ENCODE peak calls at places on chromosomes 6 and 20, in four cellular contexts. K, E, W and G are unnamed samples.

GRCh38 chr6:138410972-138411667 is 7.1 kb downstream of the HEBP2 start:
- DNase-seq in K (no peak), E (no peak), W (no peak), G (no peak)

GRCh38 chr20:50346372-50347347 is 156.0 kb downstream of the CEBPB start:
- DNase-seq in K (no peak), E (no peak), W (no peak), G (no peak)

GRCh38 chr6:32977953-32978324 is 9.5 kb downstream of the BRD2 start:
- DNase-seq in K (no peak), E (no peak), W (no peak), G (no peak)

GRCh38 chr6:145148392-145149175 is 586.7 kb downstream of the EPM2A start:
- DNase-seq in K (peak; percentile 36), E (peak; percentile 2), W (no peak), G (peak; percentile 1)

GRCh38 chr6:142760152-142760551 is 184.8 kb downstream of the HIVEP2 start:
- DNase-seq in K (no peak), E (no peak), W (no peak), G (no peak)

GRCh38 chr6:37276916-37277509 is 19.1 kb upstream of the TMEM217 start:
- DNase-seq in K (no peak), E (no peak), W (no peak), G (no peak)

GRCh38 chr20:24831232-24831631 is 117.8 kb upstream of the CST7 start:
- DNase-seq in K (no peak), E (no peak), W (no peak), G (no peak)

GRCh38 chr20:2151805-2152727 is 50.4 kb downstream of the STK35 start:
- DNase-seq in K (no peak), E (no peak), W (no peak), G (no peak)

GRCh38 chr6:154548130-154548830 is 37.8 kb upstream of the CNKSR3 start:
- DNase-seq in K (no peak), E (no peak), W (no peak), G (no peak)

GRCh38 chr6:41894366-41895299 is 542 bp downstream of the USP49 start:
- DNase-seq in K (no peak), E (no peak), W (peak; percentile 45), G (no peak)

GRCh38 chr20:44457016-44457415 is 18.7 kb upstream of the TTPAL start:
- DNase-seq in K (no peak), E (no peak), W (peak; percentile 52), G (no peak)

GRCh38 chr6:16909599-16910360 is 148.5 kb upstream of the ATXN1 start:
- DNase-seq in K (no peak), E (no peak), W (no peak), G (no peak)

GRCh38 chr20:36240076-36240475 is 3.8 kb downstream of the AAR2 start:
- DNase-seq in K (no peak), E (no peak), W (no peak), G (no peak)

GRCh38 chr20:25389858-25390537 is 637 bp downstream of the ABHD12 start:
- DNase-seq in K (no peak), E (peak; percentile 31), W (peak; percentile 52), G (no peak)

GRCh38 chr6:135382182-135382628 is 115.3 kb downstream of the AHI1 start:
- DNase-seq in K (no peak), E (no peak), W (no peak), G (peak; percentile 37)

GRCh38 chr6:127026247-127026646 is 92.2 kb upstream of the RSPO3 start:
- DNase-seq in K (no peak), E (peak; percentile 11), W (no peak), G (no peak)

GRCh38 chr20:36644713-36645109 is 1.3 kb downstream of the SLA2 start:
- DNase-seq in K (no peak), E (no peak), W (no peak), G (no peak)

GRCh38 chr6:161748535-161749386 is 474.9 kb upstream of the AGPAT4 start:
- DNase-seq in K (peak; percentile 28), E (peak; percentile 15), W (peak; percentile 68), G (no peak)

GRCh38 chr6:20200761-20201160 is 11.5 kb downstream of the MBOAT1 start:
- DNase-seq in K (no peak), E (no peak), W (peak; percentile 33), G (no peak)

DNA sequence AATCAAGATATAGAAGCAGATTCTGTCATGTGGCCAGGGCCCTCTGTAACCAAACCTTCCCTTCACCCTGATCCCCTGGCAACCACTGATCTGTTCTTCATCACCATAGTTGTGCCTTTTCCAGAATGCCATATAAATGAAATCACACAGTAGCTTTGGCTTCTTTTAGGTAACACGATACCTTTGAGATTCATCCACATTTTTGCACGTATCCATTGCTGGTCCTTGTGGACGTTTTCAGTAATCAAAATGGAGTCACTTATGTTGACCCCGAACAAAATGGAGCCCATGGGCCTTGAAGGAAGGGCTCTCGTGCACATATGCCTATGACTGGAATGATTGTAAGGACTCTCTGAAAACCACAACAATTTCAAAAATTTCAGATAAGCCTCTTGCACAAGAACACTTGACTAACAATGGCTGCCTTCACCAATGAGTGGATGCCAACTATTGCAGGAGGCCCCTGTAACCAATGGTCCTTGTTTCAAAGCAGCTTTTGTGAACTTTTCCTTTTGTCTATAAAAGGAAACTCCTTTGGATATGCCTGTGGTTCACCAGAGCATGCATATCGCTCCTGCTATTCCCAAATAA is 84.3 kb upstream of the RALY start:
- DNase-seq in K (peak; percentile 99), E (peak; percentile 23), W (no peak), G (no peak)
- H3K4me2 ChIP-seq in K (peak overlapping the region; percentile 28), E (peak overlapping the region; percentile 6), W (no peak overlapping the region), G (no peak overlapping the region)

GRCh38 chr6:35518566-35519312 is 6.0 kb upstream of the TULP1 start:
- DNase-seq in K (no peak), E (no peak), W (no peak), G (no peak)
- TF ChIP-seq POLR2AphosphoS2 in K (no peak), E (no peak), W (no peak), G (no peak)

DNA sequence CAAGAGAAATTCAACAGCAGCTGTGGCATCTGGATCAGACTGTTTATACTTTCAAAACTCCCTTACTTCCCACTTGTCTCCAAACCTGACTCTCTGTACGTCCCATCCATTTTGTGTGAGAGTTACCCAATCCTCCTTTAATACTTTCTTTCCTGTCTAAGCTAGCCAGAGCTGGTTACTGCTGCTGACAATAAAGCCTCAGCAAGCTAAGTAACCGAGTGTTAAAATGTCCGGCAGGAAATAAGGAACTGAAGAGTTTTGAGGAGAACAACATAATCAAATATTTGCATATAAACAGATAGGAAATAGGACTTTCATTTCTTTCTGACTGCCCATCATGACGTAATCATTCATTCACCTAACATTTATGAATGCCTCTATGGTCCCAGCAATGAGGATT is 11.6 kb downstream of the TMEM30A start:
- DNase-seq in K (no peak), E (no peak), W (no peak), G (no peak)
- H3K4me2 ChIP-seq in K (no peak overlapping the region), E (no peak overlapping the region), W (no peak overlapping the region), G (peak overlapping the region; percentile 22)

DNA sequence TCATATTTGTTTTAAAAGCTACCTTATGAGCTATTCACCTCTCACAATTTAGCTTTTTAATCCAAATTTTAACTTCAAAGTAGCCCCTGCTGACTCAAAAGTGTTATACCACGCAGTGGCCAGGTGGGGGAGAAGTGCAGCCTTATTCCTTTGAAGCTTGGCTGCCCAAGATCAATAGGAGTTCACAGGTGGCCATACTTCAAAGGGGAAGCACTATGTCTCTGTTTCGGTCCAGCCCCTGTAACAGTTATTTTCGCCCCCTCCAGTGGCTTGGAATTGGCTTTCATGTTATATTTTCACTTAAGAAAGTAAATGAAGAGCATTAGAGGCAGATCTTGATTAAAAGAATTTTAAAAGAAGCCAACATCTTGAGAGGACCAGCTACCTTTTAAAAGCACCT is 608.4 kb downstream of the EPHA7 start:
- DNase-seq in K (peak; percentile 40), E (no peak), W (peak; percentile 10), G (peak; percentile 13)
- TF ChIP-seq POLR2AphosphoS2 in K (no peak), E (no peak), W (no peak), G (no peak)